ENCODE peak calls at places on chromosome 15, in four cellular contexts. C is kidney, Z is AG09309, U is MCF 10A. W is an unnamed sample.

GRCh38 chr15:50777045-50777444 is 11.5 kb upstream of the SPPL2A start:
- DNase-seq in C (no peak), Z (no peak), U (no peak), W (no peak)

GRCh38 chr15:78651007-78651406 is 10.0 kb upstream of the CHRNB4 start:
- DNase-seq in C (no peak), Z (no peak), U (no peak), W (no peak)

GRCh38 chr15:58732620-58733363 is 16.7 kb downstream of the ADAM10 start:
- DNase-seq in C (no peak), Z (no peak), U (no peak), W (no peak)

GRCh38 chr15:96353931-96354730 is 23.6 kb downstream of the NR2F2 start:
- DNase-seq in C (peak; percentile 90), Z (no peak), U (peak; percentile 17), W (no peak)

GRCh38 chr15:68022061-68022460 is 32.1 kb upstream of the PIAS1 start:
- DNase-seq in C (no peak), Z (no peak), U (no peak), W (no peak)

GRCh38 chr15:93617443-93617842 is 528.4 kb upstream of the RGMA start:
- DNase-seq in C (no peak), Z (no peak), U (no peak), W (no peak)

GRCh38 chr15:71226536-71227455 is 111.5 kb downstream of the THSD4 start:
- DNase-seq in C (no peak), Z (no peak), U (no peak), W (no peak)

GRCh38 chr15:84033793-84034553 is 201.6 kb upstream of the GOLGA6L4 start:
- DNase-seq in C (no peak), Z (no peak), U (peak; percentile 7), W (no peak)

GRCh38 chr15:90994059-90994416 is 297 bp downstream of the PRC1 start:
- DNase-seq in C (no peak), Z (no peak), U (no peak), W (no peak)

GRCh38 chr15:45157974-45158373 is 28.2 kb downstream of the DUOX1 start:
- DNase-seq in C (peak; percentile 11), Z (peak; percentile 70), U (peak; percentile 83), W (peak; percentile 35)

GRCh38 chr15:70358871-70359647 is 261.3 kb upstream of the TLE3 start:
- DNase-seq in C (no peak), Z (no peak), U (no peak), W (no peak)

GRCh38 chr15:73800662-73801345 is 47.7 kb upstream of the INSYN1 start:
- DNase-seq in C (no peak), Z (peak; percentile 61), U (peak; percentile 58), W (peak; percentile 47)

GRCh38 chr15:29942144-29942543 is 119.9 kb upstream of the TJP1 start:
- DNase-seq in C (no peak), Z (no peak), U (no peak), W (no peak)

GRCh38 chr15:73935547-73935946 is 9.3 kb downstream of the LOXL1 start:
- DNase-seq in C (peak; percentile 57), Z (no peak), U (peak; percentile 71), W (no peak)

GRCh38 chr15:85956515-85957275 is 123.0 kb upstream of the AGBL1 start:
- DNase-seq in C (no peak), Z (no peak), U (peak; percentile 17), W (no peak)

DNA sequence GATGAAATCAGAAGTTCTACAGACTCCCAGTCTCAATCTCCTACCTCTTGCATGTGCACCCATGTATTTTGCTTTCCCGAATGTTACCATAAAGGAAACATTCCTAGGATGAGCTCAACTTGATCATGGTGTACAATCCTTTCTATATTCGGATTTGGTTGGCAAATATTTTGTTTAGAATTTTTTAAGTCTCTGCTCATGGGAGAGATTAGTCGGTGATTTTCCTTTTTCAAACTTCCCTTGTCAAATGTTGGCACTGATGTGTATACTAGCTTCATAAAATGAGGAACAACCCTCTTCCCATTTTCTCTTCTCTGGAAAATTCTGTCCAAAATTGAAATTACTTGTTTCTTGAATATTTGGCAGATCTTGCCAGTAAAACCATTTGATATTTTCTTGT is 317.6 kb upstream of the RASGRP1 start:
- DNase-seq in C (no peak), Z (no peak), U (no peak), W (no peak)
- TF ChIP-seq CTCF in C (no peak), Z (no peak), U (no peak), W (no peak)

DNA sequence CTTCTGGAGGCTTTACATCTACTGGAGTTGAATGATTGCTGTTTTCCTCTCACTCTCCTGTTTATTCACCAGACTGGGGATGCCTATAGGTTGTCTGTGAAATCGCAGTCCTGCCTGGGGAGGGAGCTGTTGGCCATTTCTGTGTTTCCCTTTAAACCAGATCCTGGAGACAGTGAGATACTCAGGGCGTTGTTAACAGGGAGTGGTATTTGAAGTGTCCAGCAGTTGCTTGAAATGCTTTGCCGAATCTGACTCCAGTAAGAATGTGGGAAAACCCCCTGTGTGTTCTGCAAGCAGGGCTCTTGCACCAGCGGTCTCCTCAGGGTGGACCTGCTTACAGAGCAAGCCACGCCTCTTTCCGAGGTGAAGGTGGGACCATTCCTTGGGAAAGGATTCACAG is 4.3 kb upstream of the LRRK1 start:
- DNase-seq in C (peak; percentile 4), Z (no peak), U (no peak), W (no peak)
- TF ChIP-seq CTCF in C (no peak), Z (peak; percentile 28), U (no peak), W (peak; percentile 7)

DNA sequence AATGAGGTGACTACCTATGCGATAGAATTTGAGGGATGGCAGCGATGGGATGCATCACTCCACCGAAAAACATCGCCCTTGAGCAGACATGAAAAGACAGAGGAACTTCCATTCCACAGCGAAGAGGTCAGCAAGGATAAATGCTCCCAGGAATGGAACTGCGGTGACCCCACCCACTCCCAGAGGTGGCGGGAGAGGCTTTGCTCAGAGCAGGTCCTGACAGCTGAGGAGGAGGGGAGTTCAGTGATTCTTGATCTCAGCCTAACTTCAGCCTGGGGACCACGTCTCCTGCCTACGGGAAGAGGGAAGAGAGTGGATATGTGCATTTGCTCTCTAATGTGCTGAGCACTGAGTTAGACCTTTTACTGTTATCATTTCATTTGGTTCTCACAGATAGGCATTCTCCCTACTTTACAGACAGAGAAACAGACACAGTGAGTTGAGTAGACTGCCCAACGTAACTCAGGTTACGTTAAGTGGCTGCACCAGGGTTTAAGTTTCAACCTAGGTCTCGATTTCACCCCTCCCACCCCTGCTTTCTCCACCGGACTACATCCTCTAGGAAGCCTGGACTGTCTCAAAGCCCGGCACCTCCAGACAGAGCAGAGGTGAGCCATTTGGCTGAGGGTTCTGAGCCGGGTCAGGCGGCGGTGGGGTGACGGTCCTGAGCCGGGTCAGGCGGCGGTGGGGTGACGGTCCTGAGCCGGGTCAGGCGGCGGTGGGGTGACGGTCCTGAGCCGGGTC is 170.0 kb downstream of the RAB11A start:
- DNase-seq in C (no peak), Z (no peak), U (no peak), W (no peak)
- TF ChIP-seq CTCF in C (no peak), Z (no peak), U (no peak), W (no peak)

GRCh38 chr15:57611119-57611518 is 19.4 kb downstream of the MYZAP start:
- DNase-seq in C (no peak), Z (no peak), U (no peak), W (no peak)

GRCh38 chr15:57606816-57607215 is 15.1 kb downstream of the MYZAP start:
- DNase-seq in C (no peak), Z (no peak), U (no peak), W (no peak)

GRCh38 chr15:57607570-57608000 is 15.9 kb downstream of the MYZAP start:
- DNase-seq in C (peak; percentile 75), Z (no peak), U (peak; percentile 95), W (no peak)

GRCh38 chr15:57610130-57610529 is 18.4 kb downstream of the MYZAP start:
- DNase-seq in C (peak; percentile 87), Z (peak; percentile 93), U (peak; percentile 79), W (no peak)

DNA sequence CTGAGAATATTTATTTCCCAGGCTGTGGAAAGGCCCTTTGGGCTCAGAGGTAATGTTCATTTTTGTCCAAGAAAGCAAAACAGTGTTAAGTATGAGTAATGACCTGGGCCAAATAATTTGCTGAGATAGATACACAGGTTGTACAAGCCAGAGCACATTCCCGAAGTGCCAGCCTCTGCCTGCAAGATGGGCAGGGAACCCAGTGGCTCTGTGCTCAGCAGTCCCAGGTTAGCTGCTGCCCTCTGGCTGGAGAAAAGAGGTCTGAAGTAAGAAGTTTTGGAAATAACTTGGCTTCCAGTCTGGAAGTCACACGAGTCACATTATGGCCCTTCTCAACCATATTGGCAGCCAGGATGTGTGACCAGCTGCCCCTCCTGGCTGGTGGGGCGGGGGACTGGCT is 20.2 kb downstream of the MYZAP start:
- DNase-seq in C (peak; percentile 78), Z (no peak), U (peak; percentile 84), W (no peak)
- TF ChIP-seq CTCF in C (peak; percentile 57), Z (peak; percentile 64), U (peak; percentile 51), W (peak; percentile 33)

DNA sequence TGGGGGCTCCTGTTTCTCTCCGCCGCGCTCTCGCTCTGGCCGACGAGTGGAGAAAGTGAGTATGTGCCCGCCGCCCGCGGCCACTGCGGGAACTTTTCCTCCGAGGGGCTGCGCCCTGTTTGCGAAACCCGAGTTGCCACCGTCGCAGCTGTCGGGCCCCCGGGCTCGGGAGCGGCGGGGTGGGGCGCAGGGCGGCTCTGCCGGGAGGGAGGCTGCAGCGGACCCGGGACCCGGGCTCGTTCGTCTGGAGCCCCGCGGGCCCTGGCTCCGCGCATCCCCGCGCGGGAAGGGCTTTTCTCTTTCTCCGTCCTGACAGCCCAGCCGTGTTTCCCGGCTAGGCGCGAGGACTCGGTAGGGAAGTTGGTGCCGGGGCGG is 1.3 kb downstream of the IGF1R start:
- DNase-seq in C (peak; percentile 81), Z (no peak), U (no peak), W (no peak)
- TF ChIP-seq CTCF in C (no peak), Z (peak; percentile 16), U (no peak), W (no peak)